ENCODE peak calls at places on chromosome 14, in six cellular contexts. One of them, this sample, is unnamed.

GRCh38 chr14:78325911-78326310 is 155.7 kb downstream of the NRXN3 start:
- DNase-seq in sigmoid colon: no peak
- DNase-seq in stomach: no peak
- DNase-seq in testis: no peak
- DNase-seq in esophagus muscularis mucosa: peak; percentile 57
- DNase-seq in spleen: no peak
- DNase-seq in this sample: no peak

GRCh38 chr14:22314183-22314820 is 274.7 kb downstream of the DAD1 start:
- DNase-seq in stomach: no peak
- DNase-seq in sigmoid colon: no peak
- DNase-seq in testis: peak; percentile 40
- DNase-seq in esophagus muscularis mucosa: no peak
- DNase-seq in spleen: no peak
- DNase-seq in this sample: no peak

GRCh38 chr14:95370076-95370475 is 50.4 kb upstream of the CLMN start:
- DNase-seq in stomach: no peak
- DNase-seq in spleen: no peak
- DNase-seq in sigmoid colon: no peak
- DNase-seq in esophagus muscularis mucosa: no peak
- DNase-seq in testis: peak; percentile 4
- DNase-seq in this sample: no peak

GRCh38 chr14:95361373-95362179 is 41.9 kb upstream of the CLMN start:
- DNase-seq in sigmoid colon: no peak
- DNase-seq in spleen: peak; percentile 84
- DNase-seq in stomach: peak; percentile 66
- DNase-seq in testis: peak; percentile 73
- DNase-seq in esophagus muscularis mucosa: peak; percentile 90
- DNase-seq in this sample: peak; percentile 49

GRCh38 chr14:73467377-73467776 is 9.0 kb upstream of the NUMB start:
- DNase-seq in esophagus muscularis mucosa: no peak
- DNase-seq in spleen: peak; percentile 86
- DNase-seq in sigmoid colon: no peak
- DNase-seq in testis: no peak
- DNase-seq in stomach: no peak
- DNase-seq in this sample: no peak

GRCh38 chr14:51147183-51147582 is 52.3 kb upstream of the TRIM9 start:
- DNase-seq in spleen: no peak
- DNase-seq in stomach: no peak
- DNase-seq in esophagus muscularis mucosa: no peak
- DNase-seq in sigmoid colon: no peak
- DNase-seq in testis: no peak
- DNase-seq in this sample: no peak

GRCh38 chr14:33692762-33693161 is 258.1 kb downstream of the EGLN3 start:
- DNase-seq in spleen: no peak
- DNase-seq in stomach: no peak
- DNase-seq in sigmoid colon: no peak
- DNase-seq in esophagus muscularis mucosa: no peak
- DNase-seq in testis: no peak
- DNase-seq in this sample: no peak

GRCh38 chr14:92004062-92004461 is 35.8 kb downstream of the TRIP11 start:
- DNase-seq in testis: no peak
- DNase-seq in sigmoid colon: no peak
- DNase-seq in stomach: no peak
- DNase-seq in spleen: no peak
- DNase-seq in esophagus muscularis mucosa: no peak
- DNase-seq in this sample: no peak

GRCh38 chr14:32087173-32087861 is 10.2 kb downstream of the ARHGAP5 start:
- DNase-seq in sigmoid colon: no peak
- DNase-seq in spleen: no peak
- DNase-seq in testis: no peak
- DNase-seq in stomach: no peak
- DNase-seq in esophagus muscularis mucosa: no peak
- DNase-seq in this sample: no peak

GRCh38 chr14:63893701-63894458 is 41.1 kb downstream of the SYNE2 start:
- DNase-seq in spleen: no peak
- DNase-seq in sigmoid colon: peak; percentile 86
- DNase-seq in stomach: peak; percentile 29
- DNase-seq in esophagus muscularis mucosa: no peak
- DNase-seq in testis: peak; percentile 78
- DNase-seq in this sample: no peak

GRCh38 chr14:105171004-105171673 is 2.6 kb upstream of the JAG2 start:
- DNase-seq in sigmoid colon: no peak
- DNase-seq in spleen: no peak
- DNase-seq in esophagus muscularis mucosa: no peak
- DNase-seq in stomach: peak; percentile 34
- DNase-seq in testis: no peak
- DNase-seq in this sample: peak; percentile 74

GRCh38 chr14:24298892-24299254 is 707 bp downstream of the DHRS1 start:
- DNase-seq in spleen: no peak
- DNase-seq in stomach: no peak
- DNase-seq in testis: no peak
- DNase-seq in sigmoid colon: no peak
- DNase-seq in esophagus muscularis mucosa: no peak
- DNase-seq in this sample: no peak

GRCh38 chr14:52730708-52731111 is 744 bp downstream of the STYX start:
- DNase-seq in esophagus muscularis mucosa: no peak
- DNase-seq in sigmoid colon: no peak
- DNase-seq in spleen: no peak
- DNase-seq in stomach: no peak
- DNase-seq in testis: no peak
- DNase-seq in this sample: no peak

GRCh38 chr14:72864712-72865365 is 29.1 kb downstream of the DPF3 start:
- DNase-seq in esophagus muscularis mucosa: no peak
- DNase-seq in spleen: no peak
- DNase-seq in stomach: no peak
- DNase-seq in sigmoid colon: no peak
- DNase-seq in testis: no peak
- DNase-seq in this sample: peak; percentile 50

GRCh38 chr14:27917896-27918295 is 848.7 kb upstream of the FOXG1 start:
- DNase-seq in testis: peak; percentile 13
- DNase-seq in stomach: no peak
- DNase-seq in esophagus muscularis mucosa: no peak
- DNase-seq in spleen: no peak
- DNase-seq in sigmoid colon: no peak
- DNase-seq in this sample: no peak

GRCh38 chr14:64293976-64294671 is at the start of gene ESR2:
- DNase-seq in spleen: peak; percentile 84
- DNase-seq in sigmoid colon: no peak
- DNase-seq in testis: peak; percentile 84
- DNase-seq in stomach: peak; percentile 31
- DNase-seq in esophagus muscularis mucosa: no peak
- DNase-seq in this sample: peak; percentile 11

GRCh38 chr14:93788557-93789365 is 476 bp upstream of the PRIMA1 start:
- DNase-seq in spleen: no peak
- DNase-seq in esophagus muscularis mucosa: no peak
- DNase-seq in stomach: peak; percentile 58
- DNase-seq in sigmoid colon: peak; percentile 88
- DNase-seq in testis: peak; percentile 29
- DNase-seq in this sample: no peak

GRCh38 chr14:23633160-23633701 is 2.9 kb upstream of the DHRS2 start:
- DNase-seq in sigmoid colon: no peak
- DNase-seq in testis: no peak
- DNase-seq in esophagus muscularis mucosa: no peak
- DNase-seq in stomach: no peak
- DNase-seq in spleen: no peak
- DNase-seq in this sample: no peak

GRCh38 chr14:49918709-49919108 is 25.8 kb downstream of the ARF6 start:
- DNase-seq in stomach: no peak
- DNase-seq in esophagus muscularis mucosa: no peak
- DNase-seq in sigmoid colon: no peak
- DNase-seq in testis: no peak
- DNase-seq in spleen: no peak
- DNase-seq in this sample: no peak

GRCh38 chr14:68285421-68286179 is 466.0 kb downstream of the RAD51B start:
- DNase-seq in esophagus muscularis mucosa: no peak
- DNase-seq in stomach: no peak
- DNase-seq in sigmoid colon: no peak
- DNase-seq in spleen: peak; percentile 78
- DNase-seq in testis: no peak
- DNase-seq in this sample: no peak

GRCh38 chr14:67999693-68000384 is 180.3 kb downstream of the RAD51B start:
- DNase-seq in esophagus muscularis mucosa: no peak
- DNase-seq in sigmoid colon: no peak
- DNase-seq in stomach: no peak
- DNase-seq in testis: no peak
- DNase-seq in spleen: no peak
- DNase-seq in this sample: no peak

GRCh38 chr14:93946104-93946503 is 19.0 kb downstream of the FAM181A start:
- DNase-seq in stomach: no peak
- DNase-seq in esophagus muscularis mucosa: no peak
- DNase-seq in testis: no peak
- DNase-seq in spleen: no peak
- DNase-seq in sigmoid colon: no peak
- DNase-seq in this sample: no peak

GRCh38 chr14:21924479-21924878 is 250.9 kb upstream of the OR4E1 start:
- DNase-seq in stomach: no peak
- DNase-seq in sigmoid colon: no peak
- DNase-seq in spleen: peak; percentile 87
- DNase-seq in testis: no peak
- DNase-seq in esophagus muscularis mucosa: no peak
- DNase-seq in this sample: no peak

GRCh38 chr14:54606631-54607133 is 39.8 kb downstream of the SAMD4A start:
- DNase-seq in stomach: no peak
- DNase-seq in sigmoid colon: no peak
- DNase-seq in testis: no peak
- DNase-seq in spleen: no peak
- DNase-seq in esophagus muscularis mucosa: no peak
- DNase-seq in this sample: peak; percentile 50

GRCh38 chr14:50063876-50064420 is 52.4 kb downstream of the VCPKMT start:
- DNase-seq in esophagus muscularis mucosa: no peak
- DNase-seq in testis: no peak
- DNase-seq in stomach: no peak
- DNase-seq in sigmoid colon: no peak
- DNase-seq in spleen: peak; percentile 47
- DNase-seq in this sample: no peak

GRCh38 chr14:64438181-64438839 is 27.0 kb upstream of the AKAP5 start:
- DNase-seq in esophagus muscularis mucosa: no peak
- DNase-seq in spleen: no peak
- DNase-seq in stomach: no peak
- DNase-seq in sigmoid colon: no peak
- DNase-seq in testis: no peak
- DNase-seq in this sample: no peak

GRCh38 chr14:71721791-71722190 is 210.4 kb upstream of the RGS6 start:
- DNase-seq in testis: no peak
- DNase-seq in esophagus muscularis mucosa: no peak
- DNase-seq in spleen: no peak
- DNase-seq in sigmoid colon: no peak
- DNase-seq in stomach: no peak
- DNase-seq in this sample: no peak

DNA sequence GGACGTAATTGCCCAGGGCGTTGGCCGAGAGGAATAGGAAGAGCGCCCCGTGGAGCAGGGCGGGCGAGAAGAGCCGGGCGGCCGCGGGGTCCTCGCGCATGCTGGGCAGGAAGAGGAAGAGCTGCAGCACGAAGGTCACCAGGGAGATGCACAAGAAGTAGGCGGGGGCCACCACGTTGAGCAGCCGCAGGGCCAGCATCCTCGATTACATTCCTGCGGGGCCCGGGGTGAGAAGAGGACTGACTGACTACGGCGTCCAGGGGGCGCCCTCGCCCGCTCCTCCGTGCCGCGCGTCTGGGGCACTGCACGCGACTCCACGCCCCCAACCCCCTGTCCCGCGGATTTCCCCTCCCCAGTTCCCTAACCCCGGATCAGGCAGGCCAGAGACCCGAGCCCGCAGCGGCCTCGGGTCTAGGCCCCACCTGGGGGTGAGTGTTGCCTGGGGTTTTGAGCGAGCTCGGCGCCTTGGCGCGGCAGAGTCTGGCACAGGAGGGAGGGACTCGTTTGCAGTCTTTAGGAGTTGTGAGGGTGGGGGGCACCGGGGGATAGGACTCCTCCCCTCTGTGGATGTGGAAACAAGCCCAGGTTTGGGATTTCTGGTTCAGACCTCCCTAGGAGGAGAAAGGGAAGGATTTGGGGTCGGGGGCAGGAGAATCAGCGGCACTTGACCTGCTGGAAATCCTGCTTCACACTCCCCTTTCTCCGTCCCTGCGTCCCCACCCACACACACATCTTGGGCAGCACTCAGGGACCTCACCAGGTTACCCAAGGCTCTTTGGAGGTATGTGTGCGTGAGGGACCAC is 1.9 kb downstream of the ZDHHC22 start:
- DNase-seq in testis: peak; percentile 63
- DNase-seq in sigmoid colon: no peak
- DNase-seq in stomach: no peak
- DNase-seq in spleen: peak; percentile 82
- DNase-seq in esophagus muscularis mucosa: no peak
- DNase-seq in this sample: no peak
- TF ChIP-seq CTCF in testis: peak; percentile 41
- TF ChIP-seq CTCF in sigmoid colon: no peak
- TF ChIP-seq CTCF in stomach: no peak
- TF ChIP-seq CTCF in spleen: peak; percentile 17
- TF ChIP-seq CTCF in esophagus muscularis mucosa: peak; percentile 32
- TF ChIP-seq CTCF in this sample: peak; percentile 41

GRCh38 chr14:102066041-102066451 is 20.8 kb downstream of the HSP90AA1 start:
- DNase-seq in sigmoid colon: no peak
- DNase-seq in esophagus muscularis mucosa: no peak
- DNase-seq in spleen: peak; percentile 53
- DNase-seq in stomach: no peak
- DNase-seq in testis: no peak
- DNase-seq in this sample: no peak
- TF ChIP-seq POLR2A in sigmoid colon: no peak
- TF ChIP-seq POLR2A in esophagus muscularis mucosa: no peak
- TF ChIP-seq POLR2A in spleen: no peak
- TF ChIP-seq POLR2A in stomach: no peak
- TF ChIP-seq POLR2A in testis: no peak
- TF ChIP-seq POLR2A in this sample: no peak

GRCh38 chr14:104030958-104031357 is 54.5 kb upstream of the ASPG start:
- DNase-seq in spleen: no peak
- DNase-seq in stomach: no peak
- DNase-seq in sigmoid colon: no peak
- DNase-seq in esophagus muscularis mucosa: no peak
- DNase-seq in testis: no peak
- DNase-seq in this sample: no peak
- H3K27me3 ChIP-seq in spleen: no peaks in the 10 kb centered on the region
- H3K27me3 ChIP-seq in stomach: no peaks in the 10 kb centered on the region
- H3K27me3 ChIP-seq in sigmoid colon: no peaks in the 10 kb centered on the region
- H3K27me3 ChIP-seq in esophagus muscularis mucosa: no peaks in the 10 kb centered on the region
- H3K27me3 ChIP-seq in testis: no peaks in the 10 kb centered on the region
- H3K27me3 ChIP-seq in this sample: no peaks in the 10 kb centered on the region

DNA sequence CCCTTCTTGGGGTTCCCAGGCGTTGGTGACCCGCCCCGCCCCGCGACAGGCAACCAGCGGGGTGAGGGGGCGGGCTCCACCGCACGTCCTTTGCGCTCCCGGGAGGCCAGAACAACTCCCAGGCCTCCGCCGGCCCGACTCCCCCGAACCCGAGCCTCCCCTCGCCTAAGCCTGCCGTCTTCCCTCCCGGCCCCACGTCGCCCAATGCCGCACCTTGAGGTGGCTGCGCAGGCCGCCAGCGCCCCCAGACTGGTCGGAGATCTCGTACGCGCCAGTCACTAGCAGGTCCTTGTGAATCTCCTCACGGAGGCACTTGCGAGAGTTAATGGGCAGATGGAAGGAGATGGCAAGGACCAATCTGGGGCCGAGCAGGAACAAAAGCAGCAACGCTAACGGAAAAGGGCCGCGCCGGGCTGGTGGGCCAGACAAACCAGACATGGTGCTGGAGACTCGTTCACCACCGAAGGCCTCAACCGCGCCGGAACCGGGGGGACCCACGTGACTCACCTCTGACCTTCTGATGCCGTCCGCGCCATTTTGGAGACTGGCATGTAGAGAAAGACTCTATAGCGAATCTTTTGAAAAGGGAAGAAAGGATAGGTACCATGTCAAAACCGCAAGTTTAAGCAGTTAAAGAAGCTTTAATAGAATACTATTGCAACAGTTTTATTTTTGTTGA is at the start of gene TMED10:
- DNase-seq in sigmoid colon: peak; percentile 96
- DNase-seq in stomach: peak; percentile 89
- DNase-seq in testis: peak; percentile 93
- DNase-seq in spleen: peak; percentile 96
- DNase-seq in esophagus muscularis mucosa: peak; percentile 98
- DNase-seq in this sample: peak; percentile 87
- TF ChIP-seq CTCF in sigmoid colon: no peak
- TF ChIP-seq CTCF in stomach: no peak
- TF ChIP-seq CTCF in testis: no peak
- TF ChIP-seq CTCF in spleen: no peak
- TF ChIP-seq CTCF in esophagus muscularis mucosa: no peak
- TF ChIP-seq CTCF in this sample: peak; percentile 1